ENCODE peak calls at places on chromosomes 12 and 14, in six cellular contexts. L, V, R, O, F and N are unnamed samples. For H3K9me3 and H3K27me3, the result is how much of the 10 kb centered on the place peaks cover.

GRCh38 chr14:54669759-54670630 is 103.1 kb downstream of the SAMD4A start:
- DNase-seq in L (peak), V (peak), R (no peak), O (peak), F (peak), N (peak)

GRCh38 chr14:38143651-38144505 is 63.8 kb upstream of the SSTR1 start:
- DNase-seq in L (no peak), V (peak), R (no peak), O (peak), F (no peak), N (no peak)

GRCh38 chr14:92677955-92678354 is 70.5 kb downstream of the LGMN start:
- DNase-seq in L (no peak), V (no peak), R (no peak), O (no peak), F (peak), N (no peak)

GRCh38 chr12:107396991-107397390 is 288.6 kb upstream of the PWP1 start:
- DNase-seq in L (no peak), V (no peak), R (no peak), O (peak), F (no peak), N (no peak)

GRCh38 chr12:69430942-69431603 is 39.1 kb upstream of the FRS2 start:
- DNase-seq in L (no peak), V (no peak), R (no peak), O (no peak), F (no peak), N (no peak)

GRCh38 chr14:105867961-105868599 is 341.7 kb downstream of the TMEM121 start:
- DNase-seq in L (peak), V (no peak), R (no peak), O (no peak), F (peak), N (peak)

GRCh38 chr14:91008759-91009409 is 51.6 kb downstream of the RPS6KA5 start:
- DNase-seq in L (no peak), V (peak), R (no peak), O (peak), F (no peak), N (peak)

GRCh38 chr14:105487449-105487985 is 831 bp downstream of the CRIP1 start:
- DNase-seq in L (no peak), V (no peak), R (no peak), O (no peak), F (no peak), N (no peak)

GRCh38 chr12:21940972-21941521 is at the start of gene ABCC9:
- DNase-seq in L (no peak), V (peak), R (no peak), O (no peak), F (peak), N (no peak)

GRCh38 chr14:37991027-37991426 is 216.7 kb upstream of the SSTR1 start:
- DNase-seq in L (no peak), V (no peak), R (no peak), O (no peak), F (no peak), N (no peak)

GRCh38 chr14:50768693-50769092 is 62.3 kb downstream of the NIN start:
- DNase-seq in L (no peak), V (no peak), R (no peak), O (no peak), F (no peak), N (no peak)

GRCh38 chr12:5210179-5210917 is 166.7 kb downstream of the KCNA5 start:
- DNase-seq in L (no peak), V (no peak), R (no peak), O (no peak), F (no peak), N (no peak)

GRCh38 chr12:122200541-122201175 is 2.9 kb upstream of the B3GNT4 start:
- DNase-seq in L (no peak), V (no peak), R (no peak), O (no peak), F (no peak), N (no peak)

GRCh38 chr12:131388164-131388795 is 322.6 kb upstream of the SFSWAP start:
- DNase-seq in L (no peak), V (no peak), R (no peak), O (no peak), F (no peak), N (no peak)

GRCh38 chr14:72549848-72550247 is 344.1 kb downstream of the DPF3 start:
- DNase-seq in L (no peak), V (no peak), R (no peak), O (no peak), F (peak), N (no peak)

GRCh38 chr12:27305673-27306504 is 26.7 kb upstream of the BMAL2 start:
- DNase-seq in L (no peak), V (peak), R (no peak), O (peak), F (no peak), N (no peak)

GRCh38 chr14:79476552-79476951 is 734.8 kb downstream of the DIO2 start:
- DNase-seq in L (no peak), V (no peak), R (no peak), O (no peak), F (no peak), N (no peak)

GRCh38 chr12:54959291-54960018 is 25.1 kb downstream of the TESPA1 start:
- DNase-seq in L (no peak), V (no peak), R (no peak), O (peak), F (no peak), N (no peak)

GRCh38 chr12:51970904-51971646 is 19.6 kb downstream of the ACVR1B start:
- DNase-seq in L (no peak), V (peak), R (no peak), O (peak), F (no peak), N (peak)

GRCh38 chr12:57471-57980 is 9.0 kb upstream of the IQSEC3 start:
- DNase-seq in L (no peak), V (no peak), R (no peak), O (no peak), F (no peak), N (no peak)

GRCh38 chr12:54036620-54037359 is 3.9 kb downstream of the HOXC5 start:
- DNase-seq in L (no peak), V (no peak), R (no peak), O (peak), F (no peak), N (no peak)

GRCh38 chr12:45354399-45354798 is 138.5 kb downstream of the ANO6 start:
- DNase-seq in L (no peak), V (no peak), R (no peak), O (no peak), F (no peak), N (no peak)

GRCh38 chr14:98819132-98819866 is 452.7 kb downstream of the BCL11B start:
- DNase-seq in L (no peak), V (no peak), R (no peak), O (no peak), F (no peak), N (no peak)

GRCh38 chr12:123998960-123999359 is 25.9 kb downstream of the ZNF664 start:
- DNase-seq in L (no peak), V (no peak), R (no peak), O (no peak), F (no peak), N (no peak)

GRCh38 chr12:3641428-3641883 is 111.5 kb downstream of the CRACR2A start:
- DNase-seq in L (peak), V (peak), R (no peak), O (peak), F (no peak), N (no peak)

GRCh38 chr12:15435597-15435996 is 113.3 kb downstream of the PTPRO start:
- DNase-seq in L (no peak), V (peak), R (no peak), O (no peak), F (no peak), N (no peak)

GRCh38 chr12:69655616-69656336 is 43.3 kb downstream of the BEST3 start:
- DNase-seq in L (no peak), V (peak), R (no peak), O (peak), F (no peak), N (no peak)

GRCh38 chr12:89840162-89840922 is 131.7 kb upstream of the ATP2B1 start:
- DNase-seq in L (no peak), V (peak), R (no peak), O (no peak), F (no peak), N (no peak)

GRCh38 chr14:88590173-88590572 is 27.3 kb downstream of the ZC3H14 start:
- DNase-seq in L (no peak), V (peak), R (no peak), O (no peak), F (no peak), N (no peak)

GRCh38 chr14:27096091-27096490 is 498.3 kb upstream of the NOVA1 start:
- DNase-seq in L (no peak), V (no peak), R (no peak), O (peak), F (no peak), N (no peak)

GRCh38 chr12:67366530-67367196 is 97.5 kb downstream of the CAND1 start:
- DNase-seq in L (no peak), V (peak), R (no peak), O (peak), F (no peak), N (no peak)

GRCh38 chr14:91693342-91693741 is 38.5 kb downstream of the CATSPERB start:
- DNase-seq in L (no peak), V (no peak), R (no peak), O (peak), F (no peak), N (no peak)

GRCh38 chr12:24905431-24905830 is 43.5 kb downstream of the BCAT1 start:
- DNase-seq in L (no peak), V (peak), R (no peak), O (no peak), F (no peak), N (peak)

GRCh38 chr14:94322648-94323570 is at the start of gene SERPINA6:
- DNase-seq in L (no peak), V (peak), R (no peak), O (no peak), F (no peak), N (no peak)

GRCh38 chr12:8734873-8735381 is 37.1 kb downstream of the RIMKLB start:
- DNase-seq in L (no peak), V (peak), R (no peak), O (no peak), F (no peak), N (no peak)

GRCh38 chr12:34526946-34527345 is 504.6 kb downstream of the ALG10 start:
- DNase-seq in L (no peak), V (no peak), R (no peak), O (peak), F (no peak), N (no peak)
- H3K9me3 ChIP-seq in L (under half), V (under half), R (under half), O (under half), F (under half), N (under half)

GRCh38 chr12:57221169-57221917 is 4.7 kb downstream of the NXPH4 start:
- DNase-seq in L (no peak), V (no peak), R (no peak), O (no peak), F (no peak), N (no peak)
- H3K27me3 ChIP-seq in L (half or more), V (under half), R (half or more), O (under half), F (half or more), N (under half)

DNA sequence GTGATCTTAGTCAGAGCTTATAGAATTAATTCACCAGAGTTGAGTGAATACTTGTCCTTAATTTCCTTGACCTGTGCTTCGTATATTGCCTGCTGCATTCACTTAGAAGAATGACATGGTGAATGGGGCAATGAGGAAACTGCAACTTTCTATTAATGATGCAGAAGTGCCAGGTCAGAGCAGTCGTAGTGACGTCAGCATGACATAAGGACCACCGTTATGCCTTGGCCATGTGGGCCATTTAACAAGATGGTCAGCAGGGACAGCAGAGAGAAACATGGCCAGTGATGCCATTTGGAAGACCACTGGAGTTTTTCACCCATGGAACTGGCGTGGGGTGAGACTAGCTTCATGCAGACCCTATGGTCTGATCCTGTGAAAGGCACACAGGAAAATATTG is 1469.4 kb upstream of the TMEM132C start:
- DNase-seq in L (no peak), V (no peak), R (no peak), O (no peak), F (no peak), N (no peak)
- H3K9me3 ChIP-seq in L (under half), V (under half), R (under half), O (under half), F (under half), N (under half)

GRCh38 chr12:116048886-116049285 is 228.6 kb downstream of the MED13L start:
- DNase-seq in L (no peak), V (no peak), R (no peak), O (no peak), F (no peak), N (no peak)
- H3K27me3 ChIP-seq in L (under half), V (under half), R (under half), O (under half), F (under half), N (under half)

GRCh38 chr14:97719931-97720330 is 922.7 kb downstream of the VRK1 start:
- DNase-seq in L (no peak), V (no peak), R (no peak), O (no peak), F (no peak), N (no peak)

GRCh38 chr14:97719043-97719442 is 921.9 kb downstream of the VRK1 start:
- DNase-seq in L (no peak), V (no peak), R (no peak), O (no peak), F (no peak), N (no peak)

GRCh38 chr14:97726661-97727060 is 929.5 kb downstream of the VRK1 start:
- DNase-seq in L (no peak), V (no peak), R (no peak), O (no peak), F (no peak), N (no peak)

GRCh38 chr14:97723321-97723720 is 926.1 kb downstream of the VRK1 start:
- DNase-seq in L (no peak), V (no peak), R (no peak), O (no peak), F (no peak), N (no peak)

GRCh38 chr14:97723834-97724770 is 926.9 kb downstream of the VRK1 start:
- DNase-seq in L (no peak), V (no peak), R (no peak), O (no peak), F (no peak), N (no peak)
- H3K9me3 ChIP-seq in L (under half), V (under half), R (under half), O (under half), F (under half), N (under half)